ENCODE peak calls at places on chromosomes 2 and 18, in five cellular contexts. U is CD8-positive, alpha-beta memory T cell; F is HAP-1; V is uterus; D is naive thymus-derived CD4-positive, alpha-beta T cell. T is an unnamed sample.

GRCh38 chr18:78994977-78995582 is 15.5 kb downstream of the SALL3 start:
- DNase-seq in F (no peak), D (no peak), U (no peak), V (no peak), T (no peak)

GRCh38 chr2:200380139-200380561 is 73.7 kb downstream of the SPATS2L start:
- DNase-seq in F (peak; percentile 76), U (no peak), V (no peak), D (no peak), T (peak; percentile 39)

GRCh38 chr18:46475367-46475752 is 181.7 kb downstream of the LOXHD1 start:
- DNase-seq in F (no peak), U (no peak), D (no peak), V (no peak), T (no peak)

GRCh38 chr2:189163889-189164288 is 15.7 kb downstream of the COL5A2 start:
- DNase-seq in U (no peak), F (no peak), D (no peak), V (no peak), T (no peak)

GRCh38 chr2:55152475-55153422 is 79.3 kb downstream of the CLHC1 start:
- DNase-seq in U (no peak), D (no peak), V (no peak), F (no peak), T (no peak)

GRCh38 chr18:79952996-79953559 is 1.6 kb upstream of the SLC66A2 start:
- DNase-seq in F (no peak), D (no peak), U (no peak), V (no peak), T (no peak)

GRCh38 chr2:152369176-152369860 is 34.3 kb downstream of the FMNL2 start:
- DNase-seq in D (no peak), V (no peak), U (no peak), F (no peak), T (peak; percentile 50)

GRCh38 chr2:202726070-202726469 is 91.3 kb downstream of the FAM117B start:
- DNase-seq in D (no peak), V (no peak), U (no peak), F (no peak), T (no peak)

GRCh38 chr2:139122711-139123158 is 342.5 kb upstream of the NXPH2 start:
- DNase-seq in D (no peak), V (no peak), U (no peak), F (no peak), T (peak; percentile 70)

GRCh38 chr18:63197246-63197791 is 122.2 kb downstream of the BCL2 start:
- DNase-seq in D (peak; percentile 31), U (no peak), F (no peak), V (no peak), T (no peak)

GRCh38 chr2:41727711-41728110 is 320.1 kb upstream of the PKDCC start:
- DNase-seq in D (no peak), U (no peak), F (no peak), V (no peak), T (no peak)

GRCh38 chr2:201234167-201235139 is 25.9 kb upstream of the CASP8 start:
- DNase-seq in V (no peak), U (no peak), D (no peak), F (no peak), T (no peak)

GRCh38 chr2:148207111-148207510 is 186.2 kb downstream of the MBD5 start:
- DNase-seq in V (no peak), U (no peak), F (no peak), D (no peak), T (no peak)

GRCh38 chr2:47334356-47335136 is 68.4 kb upstream of the MSH2 start:
- DNase-seq in U (no peak), F (peak; percentile 53), D (no peak), V (no peak), T (peak; percentile 67)

GRCh38 chr2:121069434-121069969 is 215.5 kb downstream of the TFCP2L1 start:
- DNase-seq in F (no peak), D (no peak), V (no peak), U (no peak), T (no peak)

GRCh38 chr2:62217421-62217820 is 21.5 kb downstream of the B3GNT2 start:
- DNase-seq in U (no peak), F (no peak), D (no peak), V (no peak), T (no peak)

GRCh38 chr2:189959450-189959849 is 103.1 kb downstream of the MSTN start:
- DNase-seq in U (no peak), D (no peak), F (no peak), V (no peak), T (no peak)

GRCh38 chr2:96866149-96866548 is 3.7 kb downstream of the SEMA4C start:
- DNase-seq in F (no peak), U (no peak), D (no peak), V (no peak), T (no peak)
- H3K4me3 ChIP-seq in F (no peak overlapping the region), U (no peak overlapping the region), D (no peak overlapping the region), V (no peak overlapping the region), T (no peak overlapping the region)

DNA sequence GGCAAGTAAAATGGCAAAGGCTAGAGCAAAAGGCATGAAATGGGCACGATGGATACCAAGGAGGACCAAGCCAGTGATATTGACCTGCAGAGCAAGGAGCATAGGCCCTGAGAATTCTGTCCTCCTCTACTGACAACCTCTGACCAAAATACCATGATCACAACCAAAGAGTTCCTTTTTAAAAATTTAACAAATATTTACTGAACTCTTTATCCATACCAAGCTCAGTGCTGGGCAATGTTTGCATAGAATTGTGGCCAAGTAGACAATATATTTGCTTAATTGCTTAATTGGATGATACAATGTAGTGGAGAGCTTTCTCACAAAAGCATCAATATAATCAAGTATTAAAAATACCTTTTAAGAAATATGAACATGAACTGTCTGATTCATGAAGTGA is 265.7 kb downstream of the ICOS start:
- DNase-seq in U (no peak), V (no peak), D (no peak), F (no peak), T (no peak)
- H3K4me3 ChIP-seq in U (no peak overlapping the region), V (no peak overlapping the region), D (no peak overlapping the region), F (no peak overlapping the region), T (no peak overlapping the region)

GRCh38 chr2:127887452-127888219 is 1.9 kb upstream of the AMMECR1L start:
- DNase-seq in U (no peak), F (no peak), D (no peak), V (no peak), T (no peak)
- H3K4me3 ChIP-seq in U (peak overlapping the region; percentile 29), F (peak overlapping the region; percentile 66), D (peak overlapping the region; percentile 9), V (peak overlapping the region; percentile 5), T (peak overlapping the region; percentile 36)

GRCh38 chr2:239223029-239223329 is 177.8 kb downstream of the HDAC4 start:
- DNase-seq in F (no peak), U (no peak), V (no peak), D (no peak), T (no peak)

GRCh38 chr2:239224249-239224605 is 176.6 kb downstream of the HDAC4 start:
- DNase-seq in D (no peak), U (no peak), F (no peak), V (no peak), T (no peak)

GRCh38 chr2:239225456-239225855 is 175.4 kb downstream of the HDAC4 start:
- DNase-seq in V (no peak), F (no peak), U (no peak), D (no peak), T (no peak)

GRCh38 chr2:239222346-239223028 is 178.3 kb downstream of the HDAC4 start:
- DNase-seq in D (no peak), F (no peak), V (no peak), U (no peak), T (no peak)

GRCh38 chr2:239223330-239224248 is 177.2 kb downstream of the HDAC4 start:
- DNase-seq in F (no peak), U (no peak), V (peak; percentile 48), D (no peak), T (no peak)
- H3K4me3 ChIP-seq in F (no peak overlapping the region), U (no peak overlapping the region), V (no peak overlapping the region), D (no peak overlapping the region), T (no peak overlapping the region)

GRCh38 chr2:161049571-161049970 is 110.7 kb upstream of the TANK start:
- DNase-seq in V (no peak), U (no peak), D (no peak), F (no peak), T (peak; percentile 18)

GRCh38 chr2:161046876-161047275 is 113.4 kb upstream of the TANK start:
- DNase-seq in D (no peak), U (no peak), F (no peak), V (no peak), T (peak; percentile 62)

GRCh38 chr2:161045726-161046125 is 114.5 kb upstream of the TANK start:
- DNase-seq in F (no peak), D (no peak), V (no peak), U (no peak), T (no peak)

GRCh38 chr2:161044937-161045336 is 115.3 kb upstream of the TANK start:
- DNase-seq in V (no peak), D (no peak), F (no peak), U (no peak), T (no peak)

DNA sequence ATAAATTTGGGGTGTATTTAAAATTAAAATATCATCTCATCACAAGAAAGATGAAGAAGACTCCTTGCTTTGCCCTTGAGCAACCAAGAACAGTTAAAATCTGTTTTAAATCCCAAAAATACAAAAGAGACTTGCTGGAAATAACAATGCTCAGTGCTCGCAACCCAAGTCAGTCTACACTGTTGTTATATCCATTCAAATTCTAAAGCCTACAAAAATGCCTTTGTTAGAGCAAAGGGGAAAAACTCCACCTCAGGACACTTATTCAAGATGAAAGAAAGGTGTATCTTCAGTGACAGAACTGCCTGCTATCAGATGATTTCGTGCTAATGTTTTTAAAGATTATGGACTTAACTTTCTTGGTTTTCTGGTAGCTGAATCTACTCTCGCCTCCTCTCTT is 111.9 kb upstream of the TANK start:
- DNase-seq in F (no peak), D (no peak), U (no peak), V (no peak), T (no peak)
- H3K4me3 ChIP-seq in F (no peak overlapping the region), D (no peak overlapping the region), U (no peak overlapping the region), V (no peak overlapping the region), T (no peak overlapping the region)

GRCh38 chr2:45083175-45083574 is 73.9 kb upstream of the SIX2 start:
- DNase-seq in F (no peak), D (no peak), V (no peak), U (no peak), T (no peak)
- H3K4me3 ChIP-seq in F (no peak overlapping the region), D (no peak overlapping the region), V (no peak overlapping the region), U (no peak overlapping the region), T (no peak overlapping the region)

T was measured in epithelial cell of esophagus.